ENCODE peak calls at places on chromosomes 3 and 15, in five cellular contexts. One of them, this sample, is unnamed. For H3K4me1 and H3K27me3, the result is how much of the 10 kb centered on the place peaks cover.

GRCh38 chr3:10337323-10338163 is 16.6 kb upstream of the SEC13 start:
- DNase-seq in hepatocyte: no peak
- DNase-seq in fibroblast of lung: no peak
- DNase-seq in MM.1S: peak
- DNase-seq in CD8-positive, alpha-beta memory T cell: no peak
- DNase-seq in this sample: no peak

GRCh38 chr15:33533197-33533596 is 222.4 kb downstream of the RYR3 start:
- DNase-seq in hepatocyte: no peak
- DNase-seq in fibroblast of lung: no peak
- DNase-seq in MM.1S: no peak
- DNase-seq in CD8-positive, alpha-beta memory T cell: no peak
- DNase-seq in this sample: no peak

GRCh38 chr3:21913791-21914190 is 162.8 kb upstream of the ZNF385D start:
- DNase-seq in hepatocyte: no peak
- DNase-seq in fibroblast of lung: peak
- DNase-seq in MM.1S: no peak
- DNase-seq in CD8-positive, alpha-beta memory T cell: no peak
- DNase-seq in this sample: no peak

GRCh38 chr3:74605437-74605836 is 9.0 kb downstream of the CNTN3 start:
- DNase-seq in hepatocyte: no peak
- DNase-seq in fibroblast of lung: no peak
- DNase-seq in MM.1S: no peak
- DNase-seq in CD8-positive, alpha-beta memory T cell: no peak
- DNase-seq in this sample: no peak

GRCh38 chr15:31353931-31354330 is 27.3 kb downstream of the KLF13 start:
- DNase-seq in hepatocyte: no peak
- DNase-seq in fibroblast of lung: peak
- DNase-seq in MM.1S: no peak
- DNase-seq in CD8-positive, alpha-beta memory T cell: no peak
- DNase-seq in this sample: no peak

GRCh38 chr15:100769975-100770340 is 109.7 kb upstream of the ALDH1A3 start:
- DNase-seq in hepatocyte: no peak
- DNase-seq in fibroblast of lung: no peak
- DNase-seq in MM.1S: no peak
- DNase-seq in CD8-positive, alpha-beta memory T cell: no peak
- DNase-seq in this sample: no peak

GRCh38 chr15:90362936-90363212 is 10.8 kb downstream of the ZNF774 start:
- DNase-seq in hepatocyte: peak
- DNase-seq in fibroblast of lung: peak
- DNase-seq in MM.1S: no peak
- DNase-seq in CD8-positive, alpha-beta memory T cell: no peak
- DNase-seq in this sample: no peak

GRCh38 chr3:79517766-79518413 is 249.9 kb downstream of the ROBO1 start:
- DNase-seq in hepatocyte: peak
- DNase-seq in fibroblast of lung: peak
- DNase-seq in MM.1S: no peak
- DNase-seq in CD8-positive, alpha-beta memory T cell: no peak
- DNase-seq in this sample: no peak

GRCh38 chr15:65611888-65612615 is 1.1 kb upstream of the INTS14 start:
- DNase-seq in hepatocyte: no peak
- DNase-seq in fibroblast of lung: no peak
- DNase-seq in MM.1S: no peak
- DNase-seq in CD8-positive, alpha-beta memory T cell: peak
- DNase-seq in this sample: no peak

GRCh38 chr15:41655716-41656115 is 4.5 kb upstream of the MGA start:
- DNase-seq in hepatocyte: no peak
- DNase-seq in fibroblast of lung: peak
- DNase-seq in MM.1S: no peak
- DNase-seq in CD8-positive, alpha-beta memory T cell: no peak
- DNase-seq in this sample: no peak

GRCh38 chr3:139561959-139562676 is 22.6 kb upstream of the RBP1 start:
- DNase-seq in hepatocyte: peak
- DNase-seq in fibroblast of lung: peak
- DNase-seq in MM.1S: peak
- DNase-seq in CD8-positive, alpha-beta memory T cell: no peak
- DNase-seq in this sample: no peak

GRCh38 chr3:42844815-42845214 is 30.9 kb downstream of the CYP8B1 start:
- DNase-seq in hepatocyte: no peak
- DNase-seq in fibroblast of lung: no peak
- DNase-seq in MM.1S: no peak
- DNase-seq in CD8-positive, alpha-beta memory T cell: no peak
- DNase-seq in this sample: no peak

GRCh38 chr3:20843037-20843436 is 657.0 kb upstream of the SGO1 start:
- DNase-seq in hepatocyte: no peak
- DNase-seq in fibroblast of lung: no peak
- DNase-seq in MM.1S: no peak
- DNase-seq in CD8-positive, alpha-beta memory T cell: no peak
- DNase-seq in this sample: no peak

GRCh38 chr3:3088066-3088465 is 22.1 kb downstream of the IL5RA start:
- DNase-seq in hepatocyte: no peak
- DNase-seq in fibroblast of lung: no peak
- DNase-seq in MM.1S: peak
- DNase-seq in CD8-positive, alpha-beta memory T cell: no peak
- DNase-seq in this sample: no peak

GRCh38 chr15:48592221-48592731 is 53.2 kb downstream of the FBN1 start:
- DNase-seq in hepatocyte: peak
- DNase-seq in fibroblast of lung: peak
- DNase-seq in MM.1S: no peak
- DNase-seq in CD8-positive, alpha-beta memory T cell: no peak
- DNase-seq in this sample: no peak

GRCh38 chr3:16026753-16027152 is 147.7 kb upstream of the GALNT15 start:
- DNase-seq in hepatocyte: no peak
- DNase-seq in fibroblast of lung: peak
- DNase-seq in MM.1S: no peak
- DNase-seq in CD8-positive, alpha-beta memory T cell: no peak
- DNase-seq in this sample: no peak

GRCh38 chr3:126837773-126838172 is 133.7 kb downstream of the CHCHD6 start:
- DNase-seq in hepatocyte: no peak
- DNase-seq in fibroblast of lung: no peak
- DNase-seq in MM.1S: no peak
- DNase-seq in CD8-positive, alpha-beta memory T cell: no peak
- DNase-seq in this sample: no peak

GRCh38 chr3:192494176-192494575 is 233.2 kb downstream of the FGF12 start:
- DNase-seq in hepatocyte: no peak
- DNase-seq in fibroblast of lung: no peak
- DNase-seq in MM.1S: no peak
- DNase-seq in CD8-positive, alpha-beta memory T cell: no peak
- DNase-seq in this sample: no peak

GRCh38 chr3:169686874-169687273 is 23.4 kb upstream of the MECOM start:
- DNase-seq in hepatocyte: peak
- DNase-seq in fibroblast of lung: no peak
- DNase-seq in MM.1S: no peak
- DNase-seq in CD8-positive, alpha-beta memory T cell: no peak
- DNase-seq in this sample: no peak

GRCh38 chr3:53103566-53104296 is 26.5 kb downstream of the RFT1 start:
- DNase-seq in hepatocyte: no peak
- DNase-seq in fibroblast of lung: no peak
- DNase-seq in MM.1S: no peak
- DNase-seq in CD8-positive, alpha-beta memory T cell: no peak
- DNase-seq in this sample: no peak

GRCh38 chr3:155983834-155984474 is 113.5 kb downstream of the GMPS start:
- DNase-seq in hepatocyte: no peak
- DNase-seq in fibroblast of lung: peak
- DNase-seq in MM.1S: no peak
- DNase-seq in CD8-positive, alpha-beta memory T cell: no peak
- DNase-seq in this sample: no peak

GRCh38 chr3:33582234-33582633 is 135.8 kb downstream of the CLASP2 start:
- DNase-seq in hepatocyte: no peak
- DNase-seq in fibroblast of lung: no peak
- DNase-seq in MM.1S: no peak
- DNase-seq in CD8-positive, alpha-beta memory T cell: no peak
- DNase-seq in this sample: no peak
- H3K4me1 ChIP-seq in hepatocyte: under half
- H3K4me1 ChIP-seq in fibroblast of lung: under half
- H3K4me1 ChIP-seq in MM.1S: under half
- H3K4me1 ChIP-seq in CD8-positive, alpha-beta memory T cell: under half
- H3K4me1 ChIP-seq in this sample: under half

GRCh38 chr3:33926998-33927605 is 128.7 kb downstream of the PDCD6IP start:
- DNase-seq in hepatocyte: no peak
- DNase-seq in fibroblast of lung: no peak
- DNase-seq in MM.1S: no peak
- DNase-seq in CD8-positive, alpha-beta memory T cell: no peak
- DNase-seq in this sample: no peak
- H3K27me3 ChIP-seq in hepatocyte: under half
- H3K27me3 ChIP-seq in fibroblast of lung: under half
- H3K27me3 ChIP-seq in MM.1S: under half
- H3K27me3 ChIP-seq in CD8-positive, alpha-beta memory T cell: under half
- H3K27me3 ChIP-seq in this sample: under half

GRCh38 chr3:188071636-188072035 is 82.3 kb upstream of the LPP start:
- DNase-seq in hepatocyte: no peak
- DNase-seq in fibroblast of lung: no peak
- DNase-seq in MM.1S: no peak
- DNase-seq in CD8-positive, alpha-beta memory T cell: no peak
- DNase-seq in this sample: no peak

GRCh38 chr3:188077160-188077812 is 76.7 kb upstream of the LPP start:
- DNase-seq in hepatocyte: no peak
- DNase-seq in fibroblast of lung: no peak
- DNase-seq in MM.1S: no peak
- DNase-seq in CD8-positive, alpha-beta memory T cell: no peak
- DNase-seq in this sample: no peak

GRCh38 chr3:188082040-188082439 is 71.9 kb upstream of the LPP start:
- DNase-seq in hepatocyte: no peak
- DNase-seq in fibroblast of lung: peak
- DNase-seq in MM.1S: no peak
- DNase-seq in CD8-positive, alpha-beta memory T cell: no peak
- DNase-seq in this sample: no peak

GRCh38 chr3:188080091-188080490 is 73.9 kb upstream of the LPP start:
- DNase-seq in hepatocyte: no peak
- DNase-seq in fibroblast of lung: no peak
- DNase-seq in MM.1S: no peak
- DNase-seq in CD8-positive, alpha-beta memory T cell: no peak
- DNase-seq in this sample: no peak

GRCh38 chr3:188076176-188076575 is 77.8 kb upstream of the LPP start:
- DNase-seq in hepatocyte: no peak
- DNase-seq in fibroblast of lung: no peak
- DNase-seq in MM.1S: no peak
- DNase-seq in CD8-positive, alpha-beta memory T cell: no peak
- DNase-seq in this sample: no peak
- H3K27ac ChIP-seq in hepatocyte: no peak
- H3K27ac ChIP-seq in fibroblast of lung: no peak
- H3K27ac ChIP-seq in MM.1S: no peak
- H3K27ac ChIP-seq in CD8-positive, alpha-beta memory T cell: no peak
- H3K27ac ChIP-seq in this sample: no peak

GRCh38 chr3:37856381-37856780 is 5.3 kb upstream of the CTDSPL start:
- DNase-seq in hepatocyte: no peak
- DNase-seq in fibroblast of lung: no peak
- DNase-seq in MM.1S: no peak
- DNase-seq in CD8-positive, alpha-beta memory T cell: no peak
- DNase-seq in this sample: no peak
- H3K4me1 ChIP-seq in hepatocyte: under half
- H3K4me1 ChIP-seq in fibroblast of lung: under half
- H3K4me1 ChIP-seq in MM.1S: under half
- H3K4me1 ChIP-seq in CD8-positive, alpha-beta memory T cell: under half
- H3K4me1 ChIP-seq in this sample: under half

GRCh38 chr3:58238830-58239229 is 1.2 kb downstream of the ABHD6 start:
- DNase-seq in hepatocyte: no peak
- DNase-seq in fibroblast of lung: no peak
- DNase-seq in MM.1S: no peak
- DNase-seq in CD8-positive, alpha-beta memory T cell: no peak
- DNase-seq in this sample: no peak
- H3K27me3 ChIP-seq in hepatocyte: under half
- H3K27me3 ChIP-seq in fibroblast of lung: under half
- H3K27me3 ChIP-seq in MM.1S: under half
- H3K27me3 ChIP-seq in CD8-positive, alpha-beta memory T cell: under half
- H3K27me3 ChIP-seq in this sample: under half

GRCh38 chr3:52095990-52096775 is 39.8 kb upstream of the DUSP7 start:
- DNase-seq in hepatocyte: no peak
- DNase-seq in fibroblast of lung: no peak
- DNase-seq in MM.1S: no peak
- DNase-seq in CD8-positive, alpha-beta memory T cell: no peak
- DNase-seq in this sample: no peak

GRCh38 chr3:52094591-52095485 is 38.5 kb upstream of the DUSP7 start:
- DNase-seq in hepatocyte: no peak
- DNase-seq in fibroblast of lung: no peak
- DNase-seq in MM.1S: no peak
- DNase-seq in CD8-positive, alpha-beta memory T cell: no peak
- DNase-seq in this sample: no peak

GRCh38 chr3:52098108-52098507 is 41.7 kb upstream of the DUSP7 start:
- DNase-seq in hepatocyte: no peak
- DNase-seq in fibroblast of lung: no peak
- DNase-seq in MM.1S: no peak
- DNase-seq in CD8-positive, alpha-beta memory T cell: no peak
- DNase-seq in this sample: no peak

GRCh38 chr3:52102934-52103333 is 46.6 kb upstream of the DUSP7 start:
- DNase-seq in hepatocyte: no peak
- DNase-seq in fibroblast of lung: no peak
- DNase-seq in MM.1S: no peak
- DNase-seq in CD8-positive, alpha-beta memory T cell: no peak
- DNase-seq in this sample: no peak

DNA sequence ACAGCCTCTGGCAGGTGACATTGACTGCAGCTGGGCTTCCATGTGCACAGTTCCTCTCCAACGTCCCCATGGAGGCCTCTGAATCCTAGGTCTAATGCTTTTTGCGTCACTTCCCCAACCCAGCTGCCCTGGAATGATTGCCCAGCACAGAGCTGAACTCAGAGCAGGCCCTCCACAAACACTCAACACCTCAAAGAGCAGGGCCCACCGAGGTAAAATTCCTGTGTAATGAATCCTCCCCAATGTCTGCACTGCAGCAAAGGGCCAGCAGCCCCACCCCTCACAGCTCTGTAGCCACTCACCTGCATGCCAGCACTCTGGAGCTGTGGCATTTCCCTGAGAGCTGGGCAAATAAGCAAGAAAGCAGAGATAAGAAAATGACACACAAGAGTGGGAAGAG is 42.6 kb upstream of the DUSP7 start:
- DNase-seq in hepatocyte: peak
- DNase-seq in fibroblast of lung: peak
- DNase-seq in MM.1S: no peak
- DNase-seq in CD8-positive, alpha-beta memory T cell: no peak
- DNase-seq in this sample: no peak
- H3K27ac ChIP-seq in hepatocyte: peak
- H3K27ac ChIP-seq in fibroblast of lung: no peak
- H3K27ac ChIP-seq in MM.1S: no peak
- H3K27ac ChIP-seq in CD8-positive, alpha-beta memory T cell: no peak
- H3K27ac ChIP-seq in this sample: no peak